ENCODE peak calls at places on chromosomes 2 and 18, in four cellular contexts. X is colonic mucosa, W is upper lobe of left lung, Z is WERI-Rb-1. C is an unnamed sample.

GRCh38 chr2:102848366-102848839 is 86.6 kb downstream of the TMEM182 start:
- DNase-seq in W (peak), X (peak), Z (peak), C (no peak)

GRCh38 chr2:144256996-144257707 is 262.8 kb downstream of the ZEB2 start:
- DNase-seq in X (no peak), Z (no peak), W (no peak), C (no peak)

GRCh38 chr2:241034490-241035141 is 36.2 kb downstream of the SNED1 start:
- DNase-seq in W (peak), X (no peak), Z (no peak), C (no peak)

GRCh38 chr2:63399171-63399570 is 189.1 kb downstream of the WDPCP start:
- DNase-seq in Z (no peak), W (no peak), X (no peak), C (no peak)

GRCh38 chr2:42342061-42342794 is 18.8 kb downstream of the COX7A2L start:
- DNase-seq in Z (no peak), W (no peak), X (no peak), C (no peak)

GRCh38 chr2:168568476-168569227 is 112.6 kb downstream of the CERS6 start:
- DNase-seq in Z (no peak), W (no peak), X (no peak), C (no peak)

GRCh38 chr2:119659601-119660342 is 19.2 kb upstream of the TMEM177 start:
- DNase-seq in X (peak), Z (peak), W (no peak), C (no peak)

GRCh38 chr2:75481041-75481836 is 79.5 kb downstream of the EVA1A start:
- DNase-seq in Z (no peak), W (no peak), X (peak), C (no peak)

GRCh38 chr2:155310589-155310988 is 612.1 kb downstream of the KCNJ3 start:
- DNase-seq in X (no peak), Z (no peak), W (no peak), C (no peak)

GRCh38 chr2:152223997-152224396 is 48.4 kb upstream of the STAM2 start:
- DNase-seq in X (no peak), W (no peak), Z (no peak), C (no peak)

GRCh38 chr2:241692448-241692847 is 5.8 kb upstream of the DTYMK start:
- DNase-seq in X (no peak), Z (no peak), W (no peak), C (no peak)

GRCh38 chr2:44748-45341 is 1.5 kb downstream of the FAM110C start:
- DNase-seq in X (peak), W (no peak), Z (no peak), C (no peak)

GRCh38 chr2:159968282-159968900 is 94.0 kb downstream of the PLA2R1 start:
- DNase-seq in Z (peak), W (no peak), X (peak), C (no peak)

GRCh38 chr2:139271879-139272278 is 491.7 kb upstream of the NXPH2 start:
- DNase-seq in X (no peak), Z (no peak), W (no peak), C (no peak)

GRCh38 chr18:41320090-41320489 is 634.9 kb upstream of the PIK3C3 start:
- DNase-seq in Z (no peak), W (no peak), X (no peak), C (no peak)

DNA sequence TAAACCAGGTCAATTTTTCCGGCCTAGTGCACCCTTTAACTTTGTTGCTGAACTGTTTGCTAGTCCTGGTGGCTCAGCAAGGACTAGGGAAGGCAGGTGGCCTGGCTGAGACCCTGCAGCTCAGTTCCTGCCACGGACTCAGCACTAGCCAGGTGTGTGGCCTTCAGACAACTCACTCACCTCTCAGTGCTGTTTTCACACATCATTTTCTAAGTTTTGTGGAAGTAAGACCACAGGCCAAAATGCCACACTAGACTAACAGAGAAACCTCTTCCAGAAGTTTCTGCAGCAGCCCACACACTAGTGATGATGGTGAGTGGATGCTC is 65.9 kb upstream of the SLC1A4 start:
- DNase-seq in X (no peak), W (no peak), Z (no peak), C (no peak)
- H3K4me3 ChIP-seq in X (no peak), W (no peak), Z (no peak), C (no peak)

GRCh38 chr2:108614659-108615058 is 80.4 kb downstream of the LIMS1 start:
- DNase-seq in X (no peak), Z (no peak), W (no peak), C (no peak)

GRCh38 chr2:108612514-108613183 is 78.4 kb downstream of the LIMS1 start:
- DNase-seq in X (no peak), Z (no peak), W (peak), C (no peak)

GRCh38 chr2:108614043-108614435 is 79.8 kb downstream of the LIMS1 start:
- DNase-seq in Z (no peak), W (no peak), X (no peak), C (no peak)

GRCh38 chr2:108612153-108612513 is 77.9 kb downstream of the LIMS1 start:
- DNase-seq in X (no peak), W (no peak), Z (no peak), C (no peak)

GRCh38 chr2:108613261-108614042 is 79.2 kb downstream of the LIMS1 start:
- DNase-seq in W (no peak), X (no peak), Z (no peak), C (no peak)
- H3K4me3 ChIP-seq in W (no peak), X (no peak), Z (no peak), C (no peak)

GRCh38 chr18:34222396-34223163 is 2.1 kb downstream of the NOL4 start:
- DNase-seq in Z (peak), W (peak), X (peak), C (no peak)

GRCh38 chr18:34223893-34224422 is 755 bp downstream of the NOL4 start:
- DNase-seq in X (no peak), Z (no peak), W (no peak), C (no peak)

GRCh38 chr18:34223164-34223892 is 1.4 kb downstream of the NOL4 start:
- DNase-seq in Z (peak), W (peak), X (peak), C (no peak)

GRCh38 chr18:34224423-34225217 is at the start of gene NOL4:
- DNase-seq in X (peak), Z (peak), W (peak), C (no peak)

GRCh38 chr18:34225218-34225553 is 473 bp upstream of the NOL4 start:
- DNase-seq in X (no peak), W (no peak), Z (no peak), C (no peak)
- H3K4me3 ChIP-seq in X (no peak), W (no peak), Z (peak), C (peak)

DNA sequence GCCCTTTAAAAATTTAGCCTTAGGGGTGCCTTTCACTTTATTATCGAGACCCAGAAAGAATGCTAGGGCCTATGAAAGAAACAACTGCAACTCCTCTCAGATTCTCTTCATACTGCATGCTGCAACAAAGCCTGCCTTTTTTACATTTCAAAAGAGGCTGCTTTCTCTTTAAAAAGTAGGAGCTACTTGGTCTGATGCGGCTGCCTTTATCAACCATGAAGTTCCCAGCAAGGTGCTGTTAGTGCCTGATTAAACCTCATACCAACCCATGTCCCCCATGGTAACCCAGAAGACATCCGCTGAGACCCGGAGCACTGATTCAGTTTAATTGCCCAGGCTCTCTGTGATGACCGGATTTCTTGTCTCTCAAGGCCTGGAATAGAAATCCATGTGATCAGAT is 368.4 kb downstream of the ZNF521 start:
- DNase-seq in Z (no peak), X (no peak), W (no peak), C (no peak)
- H3K4me3 ChIP-seq in Z (no peak), X (no peak), W (no peak), C (no peak)

GRCh38 chr18:8800445-8800844 is 95.1 kb downstream of the MTCL1 start:
- DNase-seq in X (no peak), W (no peak), Z (no peak), C (no peak)
- H3K4me3 ChIP-seq in X (no peak), W (no peak), Z (no peak), C (peak)

DNA sequence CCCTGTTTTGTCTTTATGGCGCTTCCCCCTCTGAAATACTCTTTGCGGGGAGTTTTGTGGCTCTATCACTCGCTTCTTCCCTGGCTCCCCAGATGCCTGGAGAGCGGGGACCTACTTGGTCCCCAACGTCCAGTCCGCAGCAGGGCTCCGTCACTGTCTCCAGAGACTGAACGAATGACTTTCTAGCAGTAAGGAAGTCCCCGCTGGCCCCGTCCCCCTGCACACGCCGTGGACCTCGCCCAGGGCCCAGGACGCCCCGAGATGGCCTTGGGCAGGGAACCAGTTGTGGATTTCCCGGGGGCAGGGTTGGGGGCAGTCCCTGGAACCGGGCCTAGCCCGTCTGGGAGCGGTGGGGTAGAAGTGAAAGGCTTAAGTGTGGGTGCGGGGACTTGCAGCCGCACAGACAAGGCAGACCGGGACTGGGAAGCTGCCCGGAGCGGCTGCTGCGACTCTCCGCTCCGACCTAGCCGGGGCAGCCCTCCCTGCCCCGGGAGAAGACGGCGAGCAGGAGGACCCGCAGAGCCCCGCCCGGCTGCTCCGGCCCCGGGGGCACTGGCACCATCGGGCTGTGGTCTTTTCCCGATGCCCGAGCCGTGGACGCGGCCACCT is 821 bp upstream of the EPHA4 start:
- DNase-seq in W (no peak), X (peak), Z (peak), C (no peak)
- H3K4me3 ChIP-seq in W (peak), X (peak), Z (peak), C (peak)

GRCh38 chr18:75201273-75201898 is 7.6 kb downstream of the PTGR3 start:
- DNase-seq in X (no peak), W (no peak), Z (no peak), C (no peak)

GRCh38 chr18:75199327-75199726 is 9.6 kb downstream of the PTGR3 start:
- DNase-seq in Z (no peak), X (no peak), W (no peak), C (no peak)

GRCh38 chr18:75201936-75202335 is 7.0 kb downstream of the PTGR3 start:
- DNase-seq in Z (no peak), W (no peak), X (no peak), C (no peak)

GRCh38 chr18:75200071-75200470 is 8.9 kb downstream of the PTGR3 start:
- DNase-seq in X (no peak), W (no peak), Z (no peak), C (no peak)

DNA sequence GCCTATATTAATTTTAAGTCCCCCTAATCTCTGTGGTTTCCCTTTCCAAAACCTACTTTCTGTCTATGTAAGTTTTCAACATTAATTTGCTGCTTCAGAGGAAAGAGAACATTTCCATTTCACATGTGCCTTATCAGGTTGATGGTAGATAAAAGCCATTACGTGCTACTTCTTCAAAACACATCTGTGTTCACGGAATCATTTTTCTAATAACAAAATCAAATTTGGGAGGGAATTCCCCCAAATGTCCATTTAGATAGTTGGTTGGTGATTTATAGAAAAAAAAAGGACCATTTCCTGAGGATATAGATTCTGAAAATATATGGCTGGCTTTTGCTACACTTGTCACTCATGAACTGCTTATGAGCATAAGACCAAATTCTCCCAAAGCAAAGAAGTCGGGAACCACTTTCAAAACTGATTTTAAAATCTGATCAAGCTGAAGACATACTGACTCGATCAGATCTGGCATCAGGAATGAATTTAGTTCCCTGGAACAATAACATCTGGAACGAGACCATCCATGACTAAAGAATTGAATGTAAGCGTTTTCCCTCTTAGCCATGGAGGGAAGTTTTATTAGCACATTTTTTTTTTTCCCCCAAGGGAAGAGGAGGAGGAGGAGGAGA is 8.2 kb downstream of the PTGR3 start:
- DNase-seq in Z (no peak), X (no peak), W (no peak), C (no peak)
- H3K4me3 ChIP-seq in Z (no peak), X (no peak), W (no peak), C (no peak)

GRCh38 chr2:170928036-170928823 is 823 bp upstream of the GORASP2 start:
- DNase-seq in X (peak), W (no peak), Z (no peak), C (no peak)
- H3K4me3 ChIP-seq in X (peak), W (peak), Z (peak), C (peak)